ENCODE peak calls at places on chromosomes 2 and 18, in nine cellular contexts. N, M, F, D, Y, A, C, Q and V are unnamed samples.
A peak's percentile ranks its signal among the peaks of the same experiment; 100 is the strongest.

GRCh38 chr2:8575011-8575750 is 106.7 kb upstream of the ID2 start:
- DNase-seq in N (no peak), M (no peak), F (no peak), D (no peak), Y (peak; percentile 22), A (peak; percentile 61), C (no peak), Q (no peak), V (peak; percentile 87)

GRCh38 chr18:23354625-23355024 is 98.5 kb upstream of the RIOK3 start:
- DNase-seq in N (no peak), M (no peak), F (peak; percentile 3), D (no peak), Y (peak; percentile 76), A (no peak), C (no peak), Q (no peak), V (no peak)

GRCh38 chr2:74602553-74603281 is 45.4 kb downstream of the M1AP start:
- DNase-seq in N (no peak), M (no peak), F (no peak), D (no peak), Y (peak; percentile 55), A (no peak), C (no peak), Q (no peak), V (no peak)

GRCh38 chr2:121101093-121101715 is 183.8 kb downstream of the TFCP2L1 start:
- DNase-seq in N (no peak), M (no peak), F (no peak), D (no peak), Y (no peak), A (peak; percentile 18), C (no peak), Q (no peak), V (peak; percentile 45)

GRCh38 chr2:141942006-141942789 is 188.6 kb downstream of the LRP1B start:
- DNase-seq in N (no peak), M (peak; percentile 2), F (no peak), D (no peak), Y (no peak), A (no peak), C (no peak), Q (no peak), V (no peak)

GRCh38 chr18:47184419-47185050 is 8.4 kb upstream of the IER3IP1 start:
- DNase-seq in N (no peak), M (peak; percentile 27), F (no peak), D (peak; percentile 14), Y (peak; percentile 51), A (peak; percentile 65), C (no peak), Q (no peak), V (no peak)

GRCh38 chr2:66318009-66318561 is 116.8 kb upstream of the MEIS1 start:
- DNase-seq in N (no peak), M (no peak), F (no peak), D (no peak), Y (no peak), A (no peak), C (no peak), Q (no peak), V (no peak)

GRCh38 chr2:108288534-108289106 is at the start of gene SULT1C2:
- DNase-seq in N (no peak), M (peak; percentile 16), F (no peak), D (no peak), Y (peak; percentile 12), A (no peak), C (no peak), Q (no peak), V (no peak)

GRCh38 chr2:164606557-164606956 is 14.7 kb downstream of the GRB14 start:
- DNase-seq in N (no peak), M (no peak), F (no peak), D (no peak), Y (no peak), A (no peak), C (no peak), Q (no peak), V (no peak)

GRCh38 chr2:85741811-85742507 is 11.8 kb upstream of the ATOH8 start:
- DNase-seq in N (no peak), M (no peak), F (peak; percentile 73), D (peak; percentile 72), Y (peak; percentile 96), A (peak; percentile 90), C (peak; percentile 77), Q (peak; percentile 93), V (no peak)

GRCh38 chr2:70596739-70597138 is 43.1 kb upstream of the TGFA start:
- DNase-seq in N (no peak), M (peak; percentile 59), F (no peak), D (no peak), Y (no peak), A (no peak), C (no peak), Q (no peak), V (no peak)

GRCh38 chr2:36562973-36563532 is 34.9 kb downstream of the FEZ2 start:
- DNase-seq in N (no peak), M (no peak), F (no peak), D (no peak), Y (peak; percentile 50), A (no peak), C (no peak), Q (no peak), V (no peak)

GRCh38 chr2:201827621-201828020 is 21.3 kb downstream of the CDK15 start:
- DNase-seq in N (no peak), M (peak; percentile 19), F (no peak), D (no peak), Y (peak; percentile 75), A (no peak), C (no peak), Q (no peak), V (no peak)

GRCh38 chr2:174051741-174052638 is 86.8 kb upstream of the SP3 start:
- DNase-seq in N (no peak), M (peak; percentile 74), F (peak; percentile 73), D (no peak), Y (peak; percentile 83), A (no peak), C (no peak), Q (no peak), V (no peak)

GRCh38 chr18:31230495-31230894 is 67.8 kb upstream of the DSC1 start:
- DNase-seq in N (no peak), M (peak; percentile 89), F (peak; percentile 19), D (no peak), Y (peak; percentile 86), A (no peak), C (no peak), Q (no peak), V (no peak)
- H3K27ac ChIP-seq in N (peak overlapping the region; percentile 74), M (peak overlapping the region; percentile 39), F (no peak overlapping the region), D (no peak overlapping the region), Y (no peak overlapping the region), A (no peak overlapping the region), C (no peak overlapping the region), Q (no peak overlapping the region), V (no peak overlapping the region)

GRCh38 chr2:176137883-176138282 is 8.4 kb downstream of the HOXD8 start:
- DNase-seq in N (no peak), M (no peak), F (no peak), D (no peak), Y (no peak), A (peak; percentile 36), C (no peak), Q (no peak), V (no peak)

GRCh38 chr2:176137249-176137573 is 7.7 kb downstream of the HOXD8 start:
- DNase-seq in N (no peak), M (no peak), F (no peak), D (no peak), Y (no peak), A (no peak), C (no peak), Q (no peak), V (no peak)

GRCh38 chr2:176139621-176140020 is 10.1 kb downstream of the HOXD8 start:
- DNase-seq in N (no peak), M (no peak), F (no peak), D (no peak), Y (no peak), A (peak; percentile 61), C (peak; percentile 59), Q (no peak), V (peak; percentile 48)

GRCh38 chr2:176139170-176139611 is 9.7 kb downstream of the HOXD8 start:
- DNase-seq in N (no peak), M (no peak), F (no peak), D (no peak), Y (no peak), A (no peak), C (no peak), Q (no peak), V (peak; percentile 41)

GRCh38 chr2:176138526-176139169 is 9.1 kb downstream of the HOXD8 start:
- DNase-seq in N (no peak), M (no peak), F (no peak), D (no peak), Y (no peak), A (peak; percentile 63), C (no peak), Q (no peak), V (peak; percentile 61)
- TF ChIP-seq POLR2A in N (no peak), M (no peak), F (no peak), D (no peak), Y (no peak), A (no peak), C (no peak), Q (no peak), V (no peak)

GRCh38 chr18:58846325-58846724 is 18.4 kb upstream of the ZNF532 start:
- DNase-seq in N (no peak), M (no peak), F (no peak), D (no peak), Y (no peak), A (no peak), C (no peak), Q (no peak), V (no peak)

GRCh38 chr18:58845913-58846312 is 18.8 kb upstream of the ZNF532 start:
- DNase-seq in N (no peak), M (no peak), F (no peak), D (no peak), Y (no peak), A (no peak), C (no peak), Q (no peak), V (no peak)

GRCh38 chr18:58844871-58845270 is 19.8 kb upstream of the ZNF532 start:
- DNase-seq in N (no peak), M (no peak), F (no peak), D (no peak), Y (no peak), A (no peak), C (no peak), Q (no peak), V (no peak)

GRCh38 chr18:58848685-58849084 is 16.0 kb upstream of the ZNF532 start:
- DNase-seq in N (no peak), M (no peak), F (no peak), D (no peak), Y (peak; percentile 53), A (no peak), C (no peak), Q (no peak), V (no peak)

GRCh38 chr18:58847383-58848071 is 17.1 kb upstream of the ZNF532 start:
- DNase-seq in N (no peak), M (no peak), F (no peak), D (no peak), Y (no peak), A (no peak), C (peak; percentile 36), Q (peak; percentile 49), V (peak; percentile 80)
- H3K27ac ChIP-seq in N (no peak overlapping the region), M (no peak overlapping the region), F (no peak overlapping the region), D (peak overlapping the region; percentile 37), Y (no peak overlapping the region), A (no peak overlapping the region), C (no peak overlapping the region), Q (peak overlapping the region; percentile 78), V (peak overlapping the region; percentile 31)

GRCh38 chr2:99337164-99337930 is at the start of gene EIF5B:
- DNase-seq in N (peak; percentile 80), M (peak; percentile 91), F (peak; percentile 91), D (peak; percentile 84), Y (peak; percentile 95), A (peak; percentile 98), C (peak; percentile 95), Q (peak; percentile 96), V (peak; percentile 100)
- TF ChIP-seq POLR2A in N (no peak), M (peak; percentile 86), F (peak; percentile 88), D (peak; percentile 15), Y (peak; percentile 40), A (peak; percentile 13), C (peak; percentile 54), Q (peak; percentile 85), V (no peak)